ENCODE peak calls at places on chromosomes 16 and 17, in six cellular contexts. U is stimulated activated CD4-positive, alpha-beta T cell treated with anti-CD3 and anti-CD28 coated beads, Interleukin-1b, Interleukin-23, amount 100 ng/mL, for 24 hours; N is NCI-H1930; V is spleen; G is T follicular helper cell; K is ELR. Z is an unnamed sample.
A peak's percentile ranks its signal among the peaks of the same experiment; 100 is the strongest.

GRCh38 chr16:55502801-55503366 is 6.0 kb upstream of the LPCAT2 start:
- DNase-seq in G (no peak), N (no peak), U (no peak), V (no peak), K (peak; percentile 57), Z (no peak)

GRCh38 chr16:23424292-23424958 is 28.6 kb downstream of the COG7 start:
- DNase-seq in K (no peak), U (no peak), N (no peak), V (no peak), G (no peak), Z (peak; percentile 17)

GRCh38 chr17:17391575-17392370 is 85.0 kb upstream of the MED9 start:
- DNase-seq in K (no peak), U (no peak), N (no peak), V (no peak), G (peak; percentile 54), Z (no peak)

GRCh38 chr16:85935957-85936760 is 37.2 kb downstream of the IRF8 start:
- DNase-seq in U (peak; percentile 38), V (peak; percentile 90), G (peak; percentile 21), K (no peak), N (no peak), Z (no peak)

GRCh38 chr17:79654960-79655382 is 44.1 kb upstream of the RBFOX3 start:
- DNase-seq in K (no peak), V (no peak), U (no peak), N (no peak), G (no peak), Z (no peak)

GRCh38 chr17:65169691-65170090 is 32.5 kb downstream of the RGS9 start:
- DNase-seq in U (no peak), K (no peak), V (no peak), G (no peak), N (no peak), Z (no peak)

GRCh38 chr16:84673561-84673960 is 25.2 kb downstream of the KLHL36 start:
- DNase-seq in V (no peak), N (no peak), K (no peak), G (no peak), U (no peak), Z (no peak)

GRCh38 chr16:31440511-31441184 is 1.9 kb downstream of the ZNF843 start:
- DNase-seq in G (no peak), U (no peak), V (no peak), N (no peak), K (no peak), Z (no peak)

GRCh38 chr16:83669456-83669855 is 138.3 kb upstream of the HSBP1 start:
- DNase-seq in V (no peak), N (no peak), U (no peak), K (no peak), G (no peak), Z (peak; percentile 68)

GRCh38 chr17:77829871-77830799 is 128.4 kb upstream of the TNRC6C start:
- DNase-seq in N (no peak), G (no peak), K (peak; percentile 83), U (no peak), V (peak; percentile 51), Z (no peak)

GRCh38 chr16:65838001-65838400 is 528.5 kb upstream of the CDH5 start:
- DNase-seq in G (no peak), K (no peak), N (no peak), V (no peak), U (no peak), Z (no peak)

Z was measured in NCI-H526.